ENCODE peak calls at places on chromosomes 1 and 21, in seven cellular contexts. H is HCT116, I is PC-9, A is right lobe of liver, O is adrenal gland, J is transverse colon, E is Karpas-422. Z is an unnamed sample. For H3K4me1, the result is how much of the 10 kb centered on the place peaks cover.

GRCh38 chr1:199759268-199759724 is 268.2 kb upstream of the NR5A2 start:
- DNase-seq in H (peak), I (peak), A (no peak), O (no peak), J (no peak), E (no peak), Z (no peak)

GRCh38 chr1:195754297-195754696 is 853.9 kb downstream of the KCNT2 start:
- DNase-seq in H (no peak), I (no peak), A (no peak), O (no peak), J (no peak), E (no peak), Z (no peak)

GRCh38 chr1:3477241-3478109 is 23.0 kb downstream of the ARHGEF16 start:
- DNase-seq in H (no peak), I (no peak), A (no peak), O (no peak), J (no peak), E (no peak), Z (no peak)

GRCh38 chr1:117209094-117209493 is 1.6 kb downstream of the VTCN1 start:
- DNase-seq in H (no peak), I (peak), A (no peak), O (no peak), J (no peak), E (no peak), Z (peak)

GRCh38 chr1:6724517-6725141 is 23.0 kb upstream of the DNAJC11 start:
- DNase-seq in H (no peak), I (peak), A (no peak), O (peak), J (no peak), E (no peak), Z (peak)

GRCh38 chr1:37317870-37318431 is 156.4 kb upstream of the ZC3H12A start:
- DNase-seq in H (no peak), I (no peak), A (no peak), O (no peak), J (no peak), E (no peak), Z (no peak)

GRCh38 chr1:18831656-18832055 is 27.8 kb downstream of the TAS1R2 start:
- DNase-seq in H (no peak), I (no peak), A (no peak), O (no peak), J (no peak), E (no peak), Z (no peak)

GRCh38 chr1:245657371-245657770 is 502.6 kb downstream of the KIF26B start:
- DNase-seq in H (no peak), I (no peak), A (no peak), O (no peak), J (no peak), E (no peak), Z (no peak)

GRCh38 chr21:33031562-33031961 is 5.8 kb downstream of the OLIG2 start:
- DNase-seq in H (no peak), I (no peak), A (peak), O (no peak), J (no peak), E (no peak), Z (no peak)

GRCh38 chr1:204255966-204256365 is 42.2 kb upstream of the GOLT1A start:
- DNase-seq in H (no peak), I (no peak), A (no peak), O (no peak), J (no peak), E (no peak), Z (no peak)

DNA sequence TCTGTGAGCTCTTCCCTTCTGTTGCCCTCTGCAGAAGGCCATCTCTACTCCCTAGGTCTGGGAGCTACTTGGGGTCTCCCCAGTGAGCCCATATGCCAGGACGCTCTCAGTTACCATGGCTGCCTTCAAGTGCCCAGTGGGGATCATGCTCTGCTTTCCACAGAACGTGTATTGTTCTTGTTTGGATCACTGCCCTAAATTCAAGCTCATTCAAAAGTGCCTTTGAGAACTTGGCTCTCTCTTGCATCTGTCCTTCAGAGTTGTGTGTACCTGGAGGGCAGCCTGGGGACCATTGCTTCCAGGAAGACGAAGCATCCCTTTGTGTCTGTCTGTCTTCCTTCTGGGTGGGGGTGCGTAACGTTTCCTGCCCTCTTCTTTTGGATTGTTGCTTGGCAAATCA is 97.6 kb upstream of the TSPAN2 start:
- DNase-seq in H (no peak), I (no peak), A (no peak), O (no peak), J (no peak), E (no peak), Z (no peak)
- H3K4me1 ChIP-seq in H (under half), I (half or more), A (under half), O (under half), J (under half), E (under half), Z (under half)

DNA sequence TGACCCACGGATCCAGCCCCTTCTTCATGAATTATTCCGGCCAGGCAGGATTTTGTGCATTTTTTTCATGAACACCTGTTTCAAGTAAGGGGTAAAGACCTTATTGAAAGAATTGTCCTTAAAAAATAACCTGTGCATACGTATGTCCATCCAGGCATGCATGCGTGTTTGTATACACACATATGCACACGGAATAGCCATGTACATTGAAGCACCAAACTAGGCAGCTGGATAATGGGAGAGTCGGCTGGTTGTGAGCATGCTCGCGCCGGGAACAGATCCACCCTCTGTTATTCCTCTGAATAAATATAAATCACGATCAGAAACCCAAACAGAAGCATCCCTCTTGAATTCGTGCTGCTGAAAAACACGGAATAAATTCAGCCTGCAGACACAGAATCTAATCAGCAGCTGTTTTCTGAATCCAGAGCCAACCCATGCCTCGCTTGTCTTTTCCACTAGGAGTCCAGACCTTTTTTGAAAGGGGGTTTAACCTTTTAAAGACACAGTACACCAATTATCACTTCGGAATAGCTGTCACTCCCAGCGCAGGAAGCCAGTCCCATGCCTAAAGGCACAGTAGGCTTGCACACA is at the start of gene HIVEP3:
- DNase-seq in H (no peak), I (peak), A (no peak), O (no peak), J (no peak), E (no peak), Z (peak)
- H3K27ac ChIP-seq in H (peak), I (peak), A (no peak), O (no peak), J (peak), E (no peak), Z (no peak)

GRCh38 chr1:972726-973458 is 6.6 kb downstream of the PLEKHN1 start:
- DNase-seq in H (no peak), I (no peak), A (no peak), O (no peak), J (no peak), E (no peak), Z (no peak)

GRCh38 chr1:970242-970972 is 4.1 kb downstream of the PLEKHN1 start:
- DNase-seq in H (no peak), I (no peak), A (no peak), O (no peak), J (no peak), E (no peak), Z (no peak)

GRCh38 chr1:969260-969855 is 3.1 kb downstream of the PLEKHN1 start:
- DNase-seq in H (no peak), I (no peak), A (no peak), O (no peak), J (no peak), E (no peak), Z (no peak)

GRCh38 chr1:971751-972506 is 5.6 kb downstream of the PLEKHN1 start:
- DNase-seq in H (no peak), I (no peak), A (no peak), O (no peak), J (no peak), E (no peak), Z (no peak)

DNA sequence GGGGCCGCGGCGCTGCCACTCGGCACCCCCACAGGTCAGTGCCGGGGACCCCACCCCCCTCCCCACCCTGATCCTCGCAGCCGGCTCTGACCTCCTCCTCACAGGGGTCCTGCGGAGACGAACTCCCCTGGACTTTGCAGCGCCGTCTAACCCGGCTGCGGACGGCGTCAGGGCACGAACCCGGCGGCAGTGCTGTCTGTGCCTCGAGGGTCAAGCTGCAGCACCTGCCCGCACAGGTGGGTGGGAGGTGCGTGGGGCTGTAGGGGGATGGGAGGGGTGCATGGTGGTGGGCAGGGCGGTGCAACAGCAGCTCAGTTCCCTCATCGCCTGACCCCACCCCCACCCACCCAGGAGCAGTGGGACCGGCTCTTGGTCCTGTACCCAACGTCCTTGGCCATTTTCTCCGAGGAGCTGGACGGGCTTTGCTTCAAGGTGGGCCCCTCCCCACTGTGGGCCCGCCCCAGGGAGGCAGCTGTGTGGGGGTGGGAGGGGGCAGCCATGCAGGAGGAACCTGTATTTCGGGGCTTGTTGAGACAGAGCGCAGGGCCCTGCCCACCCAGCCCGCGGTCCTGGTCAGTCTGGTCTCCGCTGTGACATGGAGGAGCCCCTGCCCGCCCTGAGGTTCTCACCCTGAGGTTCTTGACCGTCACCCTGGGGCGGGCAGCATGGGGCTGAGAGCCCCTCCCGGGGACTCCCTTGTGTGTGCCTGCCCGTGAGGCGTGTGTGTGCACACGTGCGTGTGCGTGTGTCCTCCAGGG is 4.9 kb downstream of the PLEKHN1 start:
- DNase-seq in H (no peak), I (no peak), A (no peak), O (no peak), J (no peak), E (no peak), Z (no peak)
- H3K4me3 ChIP-seq in H (no peak), I (no peak), A (no peak), O (no peak), J (no peak), E (no peak), Z (no peak)

GRCh38 chr21:41758550-41758949 is 8.3 kb downstream of the RIPK4 start:
- DNase-seq in H (peak), I (peak), A (no peak), O (no peak), J (no peak), E (no peak), Z (peak)
- H3K4me1 ChIP-seq in H (under half), I (half or more), A (half or more), O (under half), J (under half), E (under half), Z (half or more)

Z was measured in SJSA1.